ENCODE peak calls at places on chromosomes 3 and 15, in five cellular contexts. One of them, this sample, is unnamed. For H3K4me1, the result is how much of the 10 kb centered on the place peaks cover.

GRCh38 chr3:177618873-177619771 is 421.8 kb upstream of the TBL1XR1 start:
- DNase-seq in cardiac muscle cell: no peak
- DNase-seq in tibial artery: no peak
- DNase-seq in IMR-90: peak
- DNase-seq in A549: no peak
- DNase-seq in this sample: no peak

GRCh38 chr3:35641920-35642532 is 2.7 kb downstream of the ARPP21 start:
- DNase-seq in cardiac muscle cell: no peak
- DNase-seq in tibial artery: no peak
- DNase-seq in IMR-90: no peak
- DNase-seq in A549: no peak
- DNase-seq in this sample: no peak

GRCh38 chr15:57097246-57097645 is 178.8 kb downstream of the TCF12 start:
- DNase-seq in cardiac muscle cell: no peak
- DNase-seq in tibial artery: no peak
- DNase-seq in IMR-90: no peak
- DNase-seq in A549: no peak
- DNase-seq in this sample: no peak

GRCh38 chr3:14329842-14330241 is 72.6 kb upstream of the SLC6A6 start:
- DNase-seq in cardiac muscle cell: no peak
- DNase-seq in tibial artery: peak
- DNase-seq in IMR-90: no peak
- DNase-seq in A549: no peak
- DNase-seq in this sample: no peak

GRCh38 chr15:57652481-57652880 is 54.0 kb upstream of the POLR2M start:
- DNase-seq in cardiac muscle cell: no peak
- DNase-seq in tibial artery: no peak
- DNase-seq in IMR-90: no peak
- DNase-seq in A549: no peak
- DNase-seq in this sample: no peak

GRCh38 chr3:50806806-50807205 is 132.1 kb downstream of the DOCK3 start:
- DNase-seq in cardiac muscle cell: peak
- DNase-seq in tibial artery: no peak
- DNase-seq in IMR-90: no peak
- DNase-seq in A549: peak
- DNase-seq in this sample: no peak

GRCh38 chr3:107117922-107118576 is 259.2 kb upstream of the CCDC54 start:
- DNase-seq in cardiac muscle cell: peak
- DNase-seq in tibial artery: no peak
- DNase-seq in IMR-90: peak
- DNase-seq in A549: peak
- DNase-seq in this sample: no peak

GRCh38 chr3:183434992-183435391 is 6.6 kb upstream of the MCF2L2 start:
- DNase-seq in cardiac muscle cell: no peak
- DNase-seq in tibial artery: no peak
- DNase-seq in IMR-90: no peak
- DNase-seq in A549: no peak
- DNase-seq in this sample: no peak

GRCh38 chr3:184155644-184156521 is 706 bp downstream of the DVL3 start:
- DNase-seq in cardiac muscle cell: peak
- DNase-seq in tibial artery: peak
- DNase-seq in IMR-90: peak
- DNase-seq in A549: no peak
- DNase-seq in this sample: peak

GRCh38 chr15:68389936-68390790 is 41.8 kb downstream of the ITGA11 start:
- DNase-seq in cardiac muscle cell: no peak
- DNase-seq in tibial artery: peak
- DNase-seq in IMR-90: peak
- DNase-seq in A549: no peak
- DNase-seq in this sample: no peak

GRCh38 chr3:84547971-84548970 is 410.5 kb upstream of the CADM2 start:
- DNase-seq in cardiac muscle cell: peak
- DNase-seq in tibial artery: no peak
- DNase-seq in IMR-90: no peak
- DNase-seq in A549: peak
- DNase-seq in this sample: no peak

GRCh38 chr3:196992461-196993065 is 23.9 kb upstream of the PIGZ start:
- DNase-seq in cardiac muscle cell: no peak
- DNase-seq in tibial artery: peak
- DNase-seq in IMR-90: no peak
- DNase-seq in A549: no peak
- DNase-seq in this sample: no peak

GRCh38 chr15:66151809-66152208 is 101.7 kb downstream of the MEGF11 start:
- DNase-seq in cardiac muscle cell: no peak
- DNase-seq in tibial artery: no peak
- DNase-seq in IMR-90: no peak
- DNase-seq in A549: peak
- DNase-seq in this sample: no peak

GRCh38 chr3:189292667-189293478 is 121.1 kb downstream of the TPRG1 start:
- DNase-seq in cardiac muscle cell: no peak
- DNase-seq in tibial artery: no peak
- DNase-seq in IMR-90: no peak
- DNase-seq in A549: no peak
- DNase-seq in this sample: no peak

GRCh38 chr3:152073267-152073666 is 195.5 kb upstream of the MBNL1 start:
- DNase-seq in cardiac muscle cell: no peak
- DNase-seq in tibial artery: no peak
- DNase-seq in IMR-90: peak
- DNase-seq in A549: no peak
- DNase-seq in this sample: no peak

GRCh38 chr3:115092220-115092791 is 54.8 kb downstream of the ZBTB20 start:
- DNase-seq in cardiac muscle cell: peak
- DNase-seq in tibial artery: peak
- DNase-seq in IMR-90: peak
- DNase-seq in A549: peak
- DNase-seq in this sample: peak
- H3K4me1 ChIP-seq in cardiac muscle cell: under half
- H3K4me1 ChIP-seq in tibial artery: under half
- H3K4me1 ChIP-seq in IMR-90: under half
- H3K4me1 ChIP-seq in A549: under half
- H3K4me1 ChIP-seq in this sample: under half

GRCh38 chr3:195531683-195532082 is 11.4 kb downstream of the PPP1R2 start:
- DNase-seq in cardiac muscle cell: no peak
- DNase-seq in tibial artery: no peak
- DNase-seq in IMR-90: no peak
- DNase-seq in A549: no peak
- DNase-seq in this sample: no peak
- H3K4me3 ChIP-seq in cardiac muscle cell: no peak
- H3K4me3 ChIP-seq in tibial artery: no peak
- H3K4me3 ChIP-seq in IMR-90: no peak
- H3K4me3 ChIP-seq in A549: no peak
- H3K4me3 ChIP-seq in this sample: peak

GRCh38 chr3:134319894-134320293 is 54.4 kb downstream of the AMOTL2 start:
- DNase-seq in cardiac muscle cell: no peak
- DNase-seq in tibial artery: no peak
- DNase-seq in IMR-90: no peak
- DNase-seq in A549: no peak
- DNase-seq in this sample: no peak

GRCh38 chr3:134318166-134318565 is 56.1 kb downstream of the AMOTL2 start:
- DNase-seq in cardiac muscle cell: no peak
- DNase-seq in tibial artery: no peak
- DNase-seq in IMR-90: no peak
- DNase-seq in A549: no peak
- DNase-seq in this sample: no peak

GRCh38 chr3:134317106-134317947 is 56.9 kb downstream of the AMOTL2 start:
- DNase-seq in cardiac muscle cell: no peak
- DNase-seq in tibial artery: no peak
- DNase-seq in IMR-90: no peak
- DNase-seq in A549: peak
- DNase-seq in this sample: no peak

GRCh38 chr3:134322286-134322685 is 52.0 kb downstream of the AMOTL2 start:
- DNase-seq in cardiac muscle cell: no peak
- DNase-seq in tibial artery: no peak
- DNase-seq in IMR-90: no peak
- DNase-seq in A549: no peak
- DNase-seq in this sample: no peak

GRCh38 chr3:134320749-134321148 is 53.5 kb downstream of the AMOTL2 start:
- DNase-seq in cardiac muscle cell: no peak
- DNase-seq in tibial artery: no peak
- DNase-seq in IMR-90: no peak
- DNase-seq in A549: no peak
- DNase-seq in this sample: no peak
- H3K4me1 ChIP-seq in cardiac muscle cell: under half
- H3K4me1 ChIP-seq in tibial artery: under half
- H3K4me1 ChIP-seq in IMR-90: under half
- H3K4me1 ChIP-seq in A549: half or more
- H3K4me1 ChIP-seq in this sample: under half

DNA sequence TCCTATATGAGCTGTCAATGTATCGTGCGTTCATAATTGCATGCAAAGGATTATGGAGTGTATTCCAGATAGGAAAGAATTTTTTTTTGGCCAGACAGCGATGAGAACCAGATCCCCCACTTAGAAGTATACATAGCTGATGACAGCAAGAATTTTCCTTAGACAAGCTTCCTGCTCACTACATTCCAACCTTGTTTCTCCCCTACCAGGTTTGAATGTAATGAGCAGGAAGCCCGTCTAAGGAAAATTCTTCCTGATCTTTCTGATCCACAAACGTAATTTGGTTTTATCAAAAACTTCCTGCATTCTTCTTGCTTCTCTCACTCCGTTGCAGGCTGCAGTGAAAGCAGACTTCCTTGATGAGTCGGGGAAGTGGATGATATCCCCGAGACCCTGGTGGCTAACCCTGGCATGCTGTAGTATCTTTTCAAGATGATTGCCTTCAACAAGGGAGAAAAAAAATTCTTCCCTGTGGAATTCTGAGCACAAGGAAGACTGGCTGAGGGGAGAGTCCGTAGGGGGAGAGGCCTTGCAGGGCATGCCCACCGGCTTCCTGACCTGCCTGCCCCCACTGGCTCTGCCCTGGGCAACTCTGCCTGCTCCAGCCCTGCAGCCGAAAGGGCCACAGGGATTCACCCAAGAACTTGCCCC is 243.1 kb downstream of the TLE3 start:
- DNase-seq in cardiac muscle cell: peak
- DNase-seq in tibial artery: no peak
- DNase-seq in IMR-90: peak
- DNase-seq in A549: peak
- DNase-seq in this sample: no peak
- H3K4me3 ChIP-seq in cardiac muscle cell: no peak
- H3K4me3 ChIP-seq in tibial artery: no peak
- H3K4me3 ChIP-seq in IMR-90: no peak
- H3K4me3 ChIP-seq in A549: no peak
- H3K4me3 ChIP-seq in this sample: no peak

GRCh38 chr3:59880717-59881116 is 830.9 kb upstream of the CFAP20DC start:
- DNase-seq in cardiac muscle cell: no peak
- DNase-seq in tibial artery: no peak
- DNase-seq in IMR-90: no peak
- DNase-seq in A549: no peak
- DNase-seq in this sample: no peak
- H3K4me1 ChIP-seq in cardiac muscle cell: under half
- H3K4me1 ChIP-seq in tibial artery: under half
- H3K4me1 ChIP-seq in IMR-90: under half
- H3K4me1 ChIP-seq in A549: under half
- H3K4me1 ChIP-seq in this sample: under half

GRCh38 chr15:73927476-73928240 is 1.4 kb downstream of the LOXL1 start:
- DNase-seq in cardiac muscle cell: peak
- DNase-seq in tibial artery: peak
- DNase-seq in IMR-90: peak
- DNase-seq in A549: peak
- DNase-seq in this sample: peak
- H3K4me3 ChIP-seq in cardiac muscle cell: peak
- H3K4me3 ChIP-seq in tibial artery: peak
- H3K4me3 ChIP-seq in IMR-90: peak
- H3K4me3 ChIP-seq in A549: peak
- H3K4me3 ChIP-seq in this sample: peak

DNA sequence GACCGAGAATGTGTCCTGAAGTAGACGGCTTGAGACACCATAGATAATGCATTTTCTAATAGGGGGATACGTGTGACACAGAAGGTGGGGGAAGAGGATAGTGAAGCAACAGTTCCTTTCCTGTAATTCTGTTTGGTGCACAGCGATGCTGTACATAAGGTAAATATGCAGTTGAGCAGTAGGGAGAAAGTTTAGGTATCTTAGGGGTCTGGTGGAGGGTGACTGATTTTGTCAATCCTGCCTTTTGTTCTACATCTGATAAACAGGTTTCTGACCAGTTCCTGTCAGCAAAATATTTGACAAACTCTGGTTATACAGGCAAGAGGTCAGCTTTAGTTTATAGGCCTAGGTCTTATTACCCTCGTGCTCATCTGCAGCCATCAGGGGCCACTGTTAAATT is 71.3 kb downstream of the TRAK1 start:
- DNase-seq in cardiac muscle cell: no peak
- DNase-seq in tibial artery: no peak
- DNase-seq in IMR-90: no peak
- DNase-seq in A549: no peak
- DNase-seq in this sample: no peak
- H3K4me1 ChIP-seq in cardiac muscle cell: under half
- H3K4me1 ChIP-seq in tibial artery: half or more
- H3K4me1 ChIP-seq in IMR-90: under half
- H3K4me1 ChIP-seq in A549: under half
- H3K4me1 ChIP-seq in this sample: under half